ENCODE peak calls at places on chromosomes 4 and X, in five cellular contexts. E, H, R, V and F are unnamed samples.
A peak's percentile ranks its signal among the peaks of the same experiment; 100 is the strongest.

GRCh38 chrX:134546187-134546586 is 86.2 kb downstream of the HPRT1 start:
- DNase-seq in E (no peak), H (no peak), R (no peak), V (no peak), F (no peak)

GRCh38 chrX:24405959-24406358 is 45.5 kb downstream of the SUPT20HL1 start:
- DNase-seq in E (no peak), H (no peak), R (no peak), V (no peak), F (no peak)

GRCh38 chr4:7430368-7430964 is 4.3 kb downstream of the PSAPL1 start:
- DNase-seq in E (no peak), H (no peak), R (no peak), V (peak; percentile 50), F (no peak)

GRCh38 chr4:102301167-102301566 is 44.1 kb downstream of the SLC39A8 start:
- DNase-seq in E (no peak), H (no peak), R (no peak), V (no peak), F (no peak)

GRCh38 chrX:38704146-38704882 is 96.9 kb upstream of the MID1IP1 start:
- DNase-seq in E (no peak), H (no peak), R (no peak), V (no peak), F (no peak)

GRCh38 chrX:71492086-71493065 is 40.5 kb upstream of the OGT start:
- DNase-seq in E (peak; percentile 42), H (no peak), R (peak; percentile 46), V (no peak), F (no peak)

GRCh38 chrX:119045884-119046283 is 26.9 kb upstream of the CT47C1 start:
- DNase-seq in E (no peak), H (no peak), R (no peak), V (no peak), F (no peak)

GRCh38 chrX:150406559-150406958 is 43.4 kb downstream of the MAMLD1 start:
- DNase-seq in E (no peak), H (no peak), R (no peak), V (no peak), F (no peak)

GRCh38 chr4:95304898-95305297 is 243.9 kb downstream of the UNC5C start:
- DNase-seq in E (no peak), H (no peak), R (no peak), V (no peak), F (no peak)

GRCh38 chrX:36087366-36087765 is 167.8 kb downstream of the CFAP47 start:
- DNase-seq in E (no peak), H (no peak), R (no peak), V (no peak), F (no peak)

GRCh38 chrX:21412029-21412428 is 37.8 kb downstream of the CNKSR2 start:
- DNase-seq in E (peak; percentile 15), H (no peak), R (no peak), V (no peak), F (no peak)

GRCh38 chrX:54452920-54453319 is 12.7 kb downstream of the TSR2 start:
- DNase-seq in E (no peak), H (no peak), R (peak; percentile 17), V (no peak), F (peak; percentile 19)

GRCh38 chr4:168019019-168019651 is 73.2 kb upstream of the ANXA10 start:
- DNase-seq in E (peak; percentile 77), H (no peak), R (no peak), V (no peak), F (no peak)

GRCh38 chr4:1402516-1403101 is 3.6 kb downstream of the NKX1-1 start:
- DNase-seq in E (no peak), H (no peak), R (no peak), V (peak; percentile 37), F (no peak)

GRCh38 chrX:68588653-68589371 is 58.7 kb upstream of the STARD8 start:
- DNase-seq in E (no peak), H (no peak), R (no peak), V (no peak), F (no peak)

GRCh38 chr4:108148316-108148715 is 20.4 kb downstream of the LEF1 start:
- DNase-seq in E (no peak), H (no peak), R (no peak), V (no peak), F (no peak)

GRCh38 chr4:114087596-114088230 is 108.3 kb upstream of the ARSJ start:
- DNase-seq in E (peak; percentile 83), H (no peak), R (no peak), V (no peak), F (no peak)

GRCh38 chr4:83267121-83267834 is 17.3 kb downstream of the COQ2 start:
- DNase-seq in E (peak; percentile 88), H (no peak), R (peak; percentile 54), V (no peak), F (no peak)

GRCh38 chrX:77446840-77447239 is 349 bp upstream of the FGF16 start:
- DNase-seq in E (peak; percentile 74), H (no peak), R (no peak), V (no peak), F (peak; percentile 5)

GRCh38 chrX:136464589-136464988 is 23.2 kb upstream of the BRS3 start:
- DNase-seq in E (no peak), H (no peak), R (no peak), V (no peak), F (no peak)
- TF ChIP-seq CTCF in E (no peak), H (no peak), R (no peak), V (no peak), F (no peak)

DNA sequence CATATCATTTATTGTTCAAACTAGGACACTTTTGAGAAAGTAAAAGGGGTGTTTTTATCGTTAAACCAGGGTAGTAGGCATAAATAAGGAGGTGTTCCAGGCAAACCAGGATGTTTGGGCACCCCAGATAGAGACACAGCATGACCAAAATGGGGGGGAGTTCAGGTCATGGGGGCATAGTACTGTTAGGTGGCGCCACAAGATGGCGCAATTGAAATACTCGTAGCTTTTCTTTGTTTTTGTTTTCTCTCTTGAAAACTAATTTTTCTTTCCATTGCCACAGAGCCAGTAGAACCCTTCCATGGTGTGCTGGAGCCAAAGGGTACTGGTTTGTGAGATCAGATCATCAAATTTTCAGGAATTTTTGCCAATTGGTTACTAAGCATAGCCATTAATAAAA is 283.4 kb downstream of the BCOR start:
- DNase-seq in E (peak; percentile 38), H (no peak), R (peak; percentile 61), V (no peak), F (no peak)
- TF ChIP-seq CTCF in E (peak; percentile 37), H (peak; percentile 42), R (peak; percentile 42), V (peak; percentile 32), F (peak; percentile 7)

DNA sequence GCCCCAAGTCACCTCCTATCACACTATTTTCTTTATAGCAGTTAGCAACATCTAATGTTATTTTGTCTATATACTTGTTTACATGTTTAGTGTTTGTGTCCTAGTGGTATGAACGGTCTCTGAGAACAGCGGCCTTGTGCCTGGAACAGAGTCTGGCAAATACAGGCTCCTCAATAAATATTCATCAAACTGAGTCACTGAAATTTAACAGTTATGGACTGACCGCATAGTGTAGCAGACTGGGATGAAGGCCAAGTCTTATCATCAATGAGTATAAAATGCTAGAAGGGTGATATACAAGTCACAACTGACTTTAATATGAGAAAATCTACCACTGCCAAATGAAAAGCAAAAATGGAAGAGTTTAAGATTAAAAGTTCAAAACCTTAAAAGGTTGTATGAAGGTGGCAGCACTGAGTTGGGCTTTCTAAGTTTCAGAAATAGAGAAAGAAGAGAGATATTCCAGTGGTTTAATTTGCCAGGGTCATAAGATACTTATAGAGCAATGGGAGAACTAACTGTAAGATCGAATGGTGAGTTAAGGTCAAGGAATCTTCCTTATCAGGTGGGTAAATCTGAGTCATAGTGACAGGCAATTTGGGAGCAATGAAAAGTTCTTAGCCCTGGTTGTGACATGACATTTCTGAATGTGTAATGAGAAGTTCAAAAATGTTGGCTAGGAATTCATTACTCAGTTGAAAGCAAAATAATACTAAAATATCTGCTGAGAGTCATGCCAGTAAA is 34.9 kb downstream of the ELOVL6 start:
- DNase-seq in E (peak; percentile 88), H (no peak), R (no peak), V (no peak), F (no peak)
- TF ChIP-seq CTCF in E (peak; percentile 49), H (no peak), R (no peak), V (no peak), F (no peak)

GRCh38 chrX:140697618-140698017 is 11.9 kb upstream of the LINC00632 start:
- DNase-seq in E (no peak), H (no peak), R (peak; percentile 12), V (no peak), F (no peak)
- TF ChIP-seq CTCF in E (no peak), H (peak; percentile 39), R (peak; percentile 36), V (no peak), F (peak; percentile 13)

DNA sequence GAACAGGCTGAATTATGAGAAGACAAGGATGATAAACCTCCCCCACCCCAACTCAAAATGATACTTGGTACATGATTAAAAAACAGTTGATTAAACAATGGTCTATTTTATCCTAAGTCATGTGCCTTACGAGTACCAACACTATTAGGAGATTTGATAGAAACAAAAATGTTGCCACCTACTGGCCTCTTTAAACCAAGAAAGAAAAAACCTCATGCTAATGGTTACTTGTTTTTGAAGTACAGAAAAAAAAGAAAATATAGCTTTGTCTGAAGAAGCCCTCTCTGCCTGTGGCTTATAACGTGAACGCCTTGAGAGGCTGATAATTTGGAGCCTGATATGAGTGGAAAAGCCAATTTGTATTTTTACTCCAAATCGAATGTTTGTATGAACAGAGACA is 538.2 kb downstream of the DMD start:
- DNase-seq in E (no peak), H (no peak), R (peak; percentile 15), V (no peak), F (no peak)
- TF ChIP-seq CTCF in E (no peak), H (peak; percentile 53), R (no peak), V (no peak), F (peak; percentile 26)

DNA sequence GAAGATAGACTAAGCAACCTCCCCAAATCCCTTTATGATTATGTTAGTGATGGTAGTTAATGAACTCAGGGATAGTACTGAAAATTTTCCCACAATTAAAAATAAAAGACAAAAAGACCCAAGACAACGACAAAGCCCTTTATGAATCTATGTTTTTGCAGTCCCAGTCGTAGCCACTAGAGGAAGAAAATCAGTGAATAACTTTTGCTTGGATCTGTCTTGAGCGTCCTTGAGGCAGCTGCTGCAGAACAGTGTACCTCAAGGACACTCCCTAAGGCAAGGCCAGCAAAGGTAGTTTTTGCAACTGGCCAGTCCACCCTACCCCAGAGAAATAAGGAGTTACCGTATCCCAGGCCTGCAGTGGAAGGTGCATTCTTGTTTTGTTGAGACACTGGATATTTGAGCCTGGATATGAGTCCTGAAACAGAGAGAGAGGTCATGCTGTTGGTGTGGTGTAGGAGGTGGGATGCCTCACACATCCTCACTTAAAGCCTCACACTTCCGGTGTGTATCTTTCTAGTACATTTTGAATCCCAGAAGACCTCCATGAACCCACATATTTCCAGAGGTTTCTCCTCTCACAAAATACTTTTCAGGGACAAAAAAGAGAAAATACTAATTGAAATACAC is 8.7 kb upstream of the TIMM8A start:
- DNase-seq in E (peak; percentile 17), H (no peak), R (peak; percentile 19), V (no peak), F (no peak)
- TF ChIP-seq CTCF in E (peak; percentile 55), H (peak; percentile 41), R (peak; percentile 25), V (no peak), F (peak; percentile 27)